ENCODE peak calls at places on chromosome 1, in nine cellular contexts. Z, T, S, V, E, U, J, C and M are unnamed samples.

GRCh38 chr1:7552402-7552801 is 218.7 kb upstream of the VAMP3 start:
- DNase-seq in Z (no peak), V (no peak), E (no peak), J (no peak), S (no peak), T (no peak), C (no peak), U (no peak), M (no peak)

GRCh38 chr1:174114788-174115448 is 44.4 kb upstream of the RABGAP1L start:
- DNase-seq in S (no peak), V (no peak), T (peak), C (no peak), J (peak), E (peak), U (no peak), Z (peak), M (peak)

GRCh38 chr1:228463559-228464455 is 23.4 kb upstream of the RNF187 start:
- DNase-seq in U (peak), E (peak), V (peak), T (peak), Z (peak), C (no peak), S (peak), J (no peak), M (peak)

GRCh38 chr1:174726167-174726879 is 273.4 kb upstream of the CACYBP start:
- DNase-seq in Z (peak), E (peak), V (no peak), C (no peak), U (no peak), S (no peak), J (no peak), T (no peak), M (peak)

GRCh38 chr1:203038217-203038741 is 12.0 kb downstream of the PPFIA4 start:
- DNase-seq in Z (peak), J (no peak), C (peak), E (peak), V (peak), T (peak), U (peak), S (peak), M (no peak)

GRCh38 chr1:57067863-57068262 is 102.0 kb upstream of the C8B start:
- DNase-seq in Z (no peak), U (no peak), V (peak), J (no peak), T (no peak), S (no peak), E (no peak), C (peak), M (peak)

GRCh38 chr1:186897008-186897407 is 68.3 kb downstream of the PLA2G4A start:
- DNase-seq in C (no peak), S (no peak), T (no peak), V (no peak), U (no peak), Z (no peak), E (no peak), J (no peak), M (no peak)

GRCh38 chr1:48019714-48020315 is 22.6 kb upstream of the TRABD2B start:
- DNase-seq in V (peak), S (peak), Z (peak), C (peak), U (peak), E (no peak), J (no peak), T (no peak), M (no peak)

GRCh38 chr1:111422546-111423391 is 4.8 kb downstream of the OVGP1 start:
- DNase-seq in J (peak), T (peak), S (no peak), Z (no peak), E (peak), C (no peak), V (peak), U (no peak), M (peak)

GRCh38 chr1:175307160-175307559 is 114.6 kb upstream of the KIAA0040 start:
- DNase-seq in C (no peak), U (no peak), V (no peak), T (no peak), S (no peak), Z (no peak), E (no peak), J (no peak), M (no peak)

GRCh38 chr1:36567601-36568341 is 85.1 kb upstream of the CSF3R start:
- DNase-seq in J (no peak), U (no peak), S (no peak), V (peak), T (no peak), C (no peak), Z (no peak), E (no peak), M (no peak)

GRCh38 chr1:156689035-156689959 is 12.1 kb upstream of the NES start:
- DNase-seq in S (peak), U (peak), T (peak), V (peak), Z (peak), C (peak), J (peak), E (peak), M (peak)

GRCh38 chr1:36247538-36247937 is 23.3 kb downstream of the THRAP3 start:
- DNase-seq in Z (no peak), C (no peak), V (no peak), T (no peak), E (no peak), J (no peak), S (no peak), U (no peak), M (no peak)

GRCh38 chr1:28602536-28603439 is 10.7 kb downstream of the RAB42 start:
- DNase-seq in T (peak), Z (peak), E (peak), V (peak), C (no peak), S (no peak), U (peak), J (peak), M (peak)

GRCh38 chr1:9874959-9875635 is 35.0 kb downstream of the CTNNBIP1 start:
- DNase-seq in E (peak), J (peak), T (peak), Z (peak), U (peak), V (peak), S (peak), C (peak), M (peak)

GRCh38 chr1:110542730-110543129 is 23.8 kb upstream of the KCNA10 start:
- DNase-seq in U (no peak), T (no peak), V (no peak), E (peak), S (no peak), C (no peak), J (peak), Z (peak), M (peak)

GRCh38 chr1:231575472-231575871 is 47.0 kb downstream of the TSNAX start:
- DNase-seq in E (no peak), C (no peak), J (no peak), Z (no peak), V (no peak), U (no peak), S (no peak), T (no peak), M (no peak)

GRCh38 chr1:47935163-47935562 is 62.0 kb downstream of the TRABD2B start:
- DNase-seq in C (no peak), Z (no peak), V (no peak), S (no peak), J (no peak), U (no peak), T (no peak), E (no peak), M (no peak)

GRCh38 chr1:212600071-212600915 is 8.3 kb upstream of the ATF3 start:
- DNase-seq in S (no peak), Z (no peak), J (peak), C (no peak), U (no peak), E (no peak), T (no peak), V (no peak), M (no peak)

GRCh38 chr1:169538998-169539871 is 47.0 kb downstream of the F5 start:
- DNase-seq in U (no peak), Z (peak), J (no peak), S (no peak), V (no peak), C (no peak), E (peak), T (no peak), M (peak)

GRCh38 chr1:90730247-90731022 is 13.3 kb upstream of the BARHL2 start:
- DNase-seq in T (no peak), V (no peak), E (no peak), C (no peak), J (no peak), S (no peak), U (no peak), Z (peak), M (no peak)
- H3K4me3 ChIP-seq in T (peak), V (no peak), E (peak), C (peak), J (peak), S (peak), U (no peak), Z (no peak), M (peak)

GRCh38 chr1:71046891-71047634 is 553 bp downstream of the PTGER3 start:
- DNase-seq in C (no peak), E (no peak), S (peak), T (peak), V (peak), U (peak), J (peak), Z (no peak), M (peak)
- H3K4me3 ChIP-seq in C (peak), E (peak), S (peak), T (peak), V (peak), U (peak), J (peak), Z (peak), M (peak)

GRCh38 chr1:1669468-1670440 is 10.9 kb upstream of the CDK11B start:
- DNase-seq in V (no peak), J (no peak), Z (no peak), S (no peak), T (no peak), E (no peak), C (no peak), U (peak), M (no peak)

GRCh38 chr1:1664941-1665814 is 6.4 kb upstream of the CDK11B start:
- DNase-seq in V (no peak), J (no peak), T (no peak), E (no peak), U (peak), C (no peak), Z (no peak), S (no peak), M (no peak)

GRCh38 chr1:1666526-1666925 is 7.7 kb upstream of the CDK11B start:
- DNase-seq in V (peak), Z (no peak), S (no peak), E (no peak), J (no peak), U (peak), T (no peak), C (no peak), M (no peak)

GRCh38 chr1:1670866-1671265 is 12.1 kb upstream of the CDK11B start:
- DNase-seq in C (no peak), V (no peak), S (no peak), Z (no peak), J (no peak), U (peak), E (no peak), T (no peak), M (no peak)

DNA sequence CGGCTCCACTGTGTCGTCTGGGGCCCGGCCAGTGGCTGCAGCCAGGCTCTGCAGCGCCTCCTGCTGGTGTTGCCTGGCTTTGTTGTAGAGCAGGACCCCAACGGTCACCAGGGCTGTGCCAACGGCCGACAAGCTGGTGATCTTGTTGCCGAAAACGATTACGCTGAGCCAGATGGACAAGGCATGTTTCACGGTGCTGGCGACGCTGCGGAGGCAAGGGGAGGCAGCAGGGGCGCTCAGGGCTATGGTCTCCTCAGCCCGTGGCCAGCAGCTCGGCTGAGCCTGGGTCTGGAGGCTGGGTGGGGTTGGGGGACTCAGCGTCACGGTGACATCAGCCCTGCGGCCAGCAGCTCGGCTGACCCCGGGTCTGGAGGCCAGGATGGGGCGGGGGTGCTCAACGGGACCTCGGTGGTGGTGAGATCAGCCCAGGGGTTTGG is 7.0 kb upstream of the CDK11B start:
- DNase-seq in Z (no peak), T (no peak), V (peak), U (peak), E (peak), C (no peak), S (no peak), J (no peak), M (no peak)
- H3K4me3 ChIP-seq in Z (no peak), T (no peak), V (no peak), U (no peak), E (no peak), C (no peak), S (no peak), J (no peak), M (no peak)

DNA sequence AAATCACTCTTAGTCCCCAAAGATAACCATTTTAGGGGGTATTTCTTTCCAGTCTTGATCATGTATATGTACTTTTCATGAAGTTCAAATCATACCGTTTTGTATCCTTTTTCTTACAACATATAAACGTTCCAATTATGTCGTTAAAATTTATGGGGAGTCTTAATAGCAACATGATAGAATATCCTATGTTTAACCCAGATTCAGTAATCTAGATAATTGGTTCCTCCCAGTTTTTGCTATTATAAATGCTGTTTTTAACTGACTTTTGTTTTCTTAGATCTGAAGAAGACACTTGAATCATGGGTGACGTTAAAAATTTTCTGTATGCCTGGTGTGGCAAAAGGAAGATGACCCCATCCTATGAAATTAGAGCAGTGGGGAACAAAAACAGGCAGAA is 3.1 kb downstream of the DHX9 start:
- DNase-seq in S (no peak), Z (no peak), C (no peak), J (no peak), V (no peak), T (no peak), E (no peak), U (no peak), M (no peak)
- H3K4me3 ChIP-seq in S (no peak), Z (peak), C (no peak), J (no peak), V (no peak), T (no peak), E (peak), U (no peak), M (no peak)

GRCh38 chr1:2583331-2583791 is 3.2 kb upstream of the PRXL2B start:
- DNase-seq in S (no peak), T (no peak), C (no peak), J (no peak), U (peak), Z (no peak), V (no peak), E (no peak), M (peak)

GRCh38 chr1:2585318-2586092 is 1.1 kb upstream of the PRXL2B start:
- DNase-seq in T (peak), V (peak), J (no peak), C (peak), E (peak), S (peak), Z (peak), U (peak), M (peak)

GRCh38 chr1:2586154-2587070 is at the start of gene PRXL2B:
- DNase-seq in Z (peak), S (peak), V (peak), T (peak), E (peak), J (peak), C (peak), U (peak), M (peak)

GRCh38 chr1:2583871-2584341 is 2.7 kb upstream of the PRXL2B start:
- DNase-seq in S (no peak), Z (peak), C (no peak), J (no peak), U (peak), E (peak), T (peak), V (peak), M (peak)

GRCh38 chr1:2584822-2585317 is 1.7 kb upstream of the PRXL2B start:
- DNase-seq in U (peak), S (no peak), V (no peak), Z (no peak), C (no peak), E (no peak), T (no peak), J (no peak), M (no peak)
- H3K4me3 ChIP-seq in U (no peak), S (peak), V (no peak), Z (no peak), C (peak), E (no peak), T (peak), J (no peak), M (peak)

GRCh38 chr1:207824691-207825090 is 72.8 kb downstream of the CD46 start:
- DNase-seq in E (no peak), T (no peak), S (peak), C (no peak), V (no peak), J (no peak), Z (peak), U (no peak), M (no peak)
- H3K4me3 ChIP-seq in E (no peak), T (no peak), S (peak), C (peak), V (no peak), J (no peak), Z (no peak), U (no peak), M (no peak)

GRCh38 chr1:59763418-59763817 is 51.3 kb upstream of the HOOK1 start:
- DNase-seq in V (no peak), S (no peak), U (no peak), Z (no peak), C (no peak), E (no peak), J (no peak), T (no peak), M (no peak)

GRCh38 chr1:59761440-59761839 is 53.3 kb upstream of the HOOK1 start:
- DNase-seq in Z (no peak), V (no peak), C (no peak), T (no peak), U (no peak), S (no peak), J (no peak), E (no peak), M (no peak)

GRCh38 chr1:59755084-59755685 is 59.6 kb upstream of the HOOK1 start:
- DNase-seq in S (no peak), V (no peak), C (no peak), U (no peak), T (no peak), E (no peak), J (no peak), Z (no peak), M (no peak)

GRCh38 chr1:59757185-59757747 is 57.5 kb upstream of the HOOK1 start:
- DNase-seq in V (no peak), E (no peak), U (no peak), Z (no peak), C (no peak), S (no peak), J (peak), T (no peak), M (no peak)

GRCh38 chr1:59759156-59759925 is 55.4 kb upstream of the HOOK1 start:
- DNase-seq in U (peak), C (peak), J (peak), Z (peak), V (peak), E (peak), S (peak), T (peak), M (peak)
- H3K4me3 ChIP-seq in U (no peak), C (peak), J (no peak), Z (no peak), V (no peak), E (no peak), S (peak), T (no peak), M (no peak)

GRCh38 chr1:3597599-3597964 is 13.7 kb downstream of the MEGF6 start:
- DNase-seq in J (no peak), C (peak), T (no peak), U (no peak), S (no peak), V (no peak), E (no peak), Z (no peak), M (no peak)
- H3K4me3 ChIP-seq in J (no peak), C (peak), T (no peak), U (no peak), S (no peak), V (no peak), E (no peak), Z (no peak), M (no peak)